ENCODE peak calls at places on chromosomes 5 and 9, in five cellular contexts. U is fibroblast of the aortic adventitia, F is HepG2, Y is tibial artery, T is NCI-H510A treated with DMSO at 0.1 percent for 48 hours. C is an unnamed sample.

GRCh38 chr9:12463641-12464040 is 229.5 kb upstream of the TYRP1 start:
- DNase-seq in T (no peak), U (no peak), F (no peak), Y (no peak), C (no peak)

GRCh38 chr5:5288236-5288635 is 134.2 kb upstream of the ICE1 start:
- DNase-seq in F (no peak), T (no peak), Y (no peak), U (peak; percentile 60), C (no peak)

GRCh38 chr5:78771260-78772240 is 123.0 kb upstream of the LHFPL2 start:
- DNase-seq in U (no peak), Y (no peak), F (no peak), T (no peak), C (no peak)

GRCh38 chr9:88224938-88225337 is 86.7 kb upstream of the SPATA31C2 start:
- DNase-seq in Y (no peak), F (no peak), U (no peak), T (no peak), C (no peak)

GRCh38 chr9:87255437-87256155 is 242.1 kb upstream of the DAPK1 start:
- DNase-seq in U (peak; percentile 84), F (no peak), T (no peak), Y (no peak), C (no peak)

GRCh38 chr5:71923755-71924154 is 183.5 kb upstream of the MAP1B start:
- DNase-seq in T (no peak), U (peak; percentile 10), F (no peak), Y (no peak), C (no peak)

GRCh38 chr5:157203417-157203816 is 22.8 kb downstream of the ITK start:
- DNase-seq in F (no peak), Y (no peak), U (no peak), T (no peak), C (no peak)

GRCh38 chr5:157137691-157138090 is 5.0 kb downstream of the MED7 start:
- DNase-seq in Y (no peak), T (no peak), F (no peak), U (no peak), C (no peak)

GRCh38 chr9:83649080-83649479 is 26.1 kb downstream of the IDNK start:
- DNase-seq in U (peak; percentile 48), T (peak; percentile 63), Y (peak; percentile 42), F (peak; percentile 51), C (peak; percentile 30)

GRCh38 chr9:110036286-110036685 is 171.7 kb downstream of the C9orf152 start:
- DNase-seq in F (no peak), T (no peak), Y (no peak), U (peak; percentile 43), C (no peak)

GRCh38 chr5:59287884-59288283 is 605.6 kb downstream of the PDE4D start:
- DNase-seq in Y (no peak), F (peak; percentile 6), T (no peak), U (no peak), C (no peak)

GRCh38 chr9:93231716-93232115 is 47.8 kb downstream of the WNK2 start:
- DNase-seq in F (no peak), Y (no peak), T (no peak), U (no peak), C (no peak)

GRCh38 chr5:74643160-74643562 is 2.6 kb upstream of the ENC1 start:
- DNase-seq in T (no peak), F (peak; percentile 57), Y (no peak), U (peak; percentile 93), C (no peak)

GRCh38 chr5:134997015-134997414 is 29.3 kb downstream of the CATSPER3 start:
- DNase-seq in T (no peak), Y (no peak), U (no peak), F (no peak), C (no peak)

GRCh38 chr5:121251954-121252353 is 599.7 kb upstream of the FTMT start:
- DNase-seq in Y (no peak), U (peak; percentile 70), F (peak; percentile 10), T (no peak), C (no peak)

GRCh38 chr9:27157736-27158135 is 48.7 kb downstream of the TEK start:
- DNase-seq in U (no peak), Y (no peak), T (no peak), F (no peak), C (no peak)

GRCh38 chr5:12399868-12400267 is 495.6 kb upstream of the CTNND2 start:
- DNase-seq in T (no peak), F (no peak), Y (no peak), U (no peak), C (no peak)

GRCh38 chr9:100505564-100506159 is 32.7 kb downstream of the TMEFF1 start:
- DNase-seq in U (peak; percentile 64), T (no peak), Y (peak; percentile 37), F (peak; percentile 67), C (no peak)

GRCh38 chr9:93587284-93587650 is 10.9 kb downstream of the PHF2 start:
- DNase-seq in T (no peak), Y (no peak), U (no peak), F (no peak), C (no peak)

GRCh38 chr9:115118471-115119156 is 657 bp upstream of the TNC start:
- DNase-seq in F (no peak), Y (peak; percentile 64), U (peak; percentile 86), T (peak; percentile 14), C (peak; percentile 32)

GRCh38 chr5:144004146-144004545 is 166.3 kb downstream of the YIPF5 start:
- DNase-seq in Y (no peak), T (no peak), U (peak; percentile 22), F (no peak), C (no peak)

GRCh38 chr9:133609311-133610098 is at the start of gene FAM163B:
- DNase-seq in Y (no peak), F (no peak), T (peak; percentile 59), U (peak; percentile 16), C (peak; percentile 58)

GRCh38 chr5:78295035-78295961 is 800 bp upstream of the AP3B1 start:
- DNase-seq in F (peak; percentile 39), U (peak; percentile 16), Y (peak; percentile 26), T (peak; percentile 30), C (peak; percentile 24)

GRCh38 chr5:74017112-74017511 is 391.1 kb downstream of the ARHGEF28 start:
- DNase-seq in Y (no peak), T (no peak), F (no peak), U (no peak), C (no peak)

GRCh38 chr9:134655591-134656333 is 14.2 kb downstream of the COL5A1 start:
- DNase-seq in U (no peak), F (no peak), T (no peak), Y (no peak), C (no peak)

GRCh38 chr5:132206782-132207181 is 20.9 kb downstream of the P4HA2 start:
- DNase-seq in Y (no peak), F (no peak), U (no peak), T (no peak), C (no peak)

GRCh38 chr5:149358294-149358651 is 427 bp downstream of the PCYOX1L start:
- DNase-seq in U (no peak), T (peak; percentile 34), Y (no peak), F (no peak), C (peak; percentile 26)

GRCh38 chr9:79152306-79152705 is 419.5 kb upstream of the TLE4 start:
- DNase-seq in T (no peak), F (no peak), Y (no peak), U (peak; percentile 12), C (no peak)

GRCh38 chr5:138844812-138845513 is 30.2 kb downstream of the LRRTM2 start:
- DNase-seq in Y (no peak), T (no peak), F (no peak), U (peak; percentile 90), C (no peak)

GRCh38 chr5:1643651-1644392 is 120.1 kb upstream of the LPCAT1 start:
- DNase-seq in U (no peak), Y (no peak), F (no peak), T (no peak), C (no peak)

GRCh38 chr9:93093449-93094293 is 2.3 kb upstream of the CARD19 start:
- DNase-seq in Y (peak; percentile 17), T (peak; percentile 9), F (no peak), U (no peak), C (no peak)

GRCh38 chr9:126638571-126639132 is 24.9 kb downstream of the LMX1B start:
- DNase-seq in Y (no peak), T (peak; percentile 32), U (no peak), F (no peak), C (peak; percentile 26)

GRCh38 chr5:79845448-79846197 is 145.4 kb downstream of the MTX3 start:
- DNase-seq in F (no peak), Y (no peak), U (peak; percentile 93), T (no peak), C (no peak)

C was measured in NCI-H774.